ENCODE peak calls at places on chromosomes 6 and 20, in four cellular contexts. P is HepG2, Y is K562, H is GM12878. X is an unnamed sample.

GRCh38 chr6:72554203-72554564 is 67.7 kb upstream of the KCNQ5 start:
- DNase-seq in P (no peak), Y (no peak), H (no peak), X (no peak)

GRCh38 chr20:15854871-15855270 is 718.4 kb downstream of the KIF16B start:
- DNase-seq in P (no peak), Y (no peak), H (no peak), X (no peak)

GRCh38 chr6:151291145-151292055 is 51.6 kb downstream of the AKAP12 start:
- DNase-seq in P (no peak), Y (no peak), H (no peak), X (no peak)

GRCh38 chr20:34111057-34111711 is 859 bp downstream of the EIF2S2 start:
- DNase-seq in P (no peak), Y (no peak), H (no peak), X (no peak)

GRCh38 chr6:2244261-2245102 is 923 bp downstream of the GMDS start:
- DNase-seq in P (peak), Y (no peak), H (no peak), X (no peak)

GRCh38 chr6:80210618-80211017 is 104.1 kb downstream of the BCKDHB start:
- DNase-seq in P (no peak), Y (no peak), H (peak), X (peak)

GRCh38 chr6:104705095-104705707 is 154.5 kb downstream of the HACE1 start:
- DNase-seq in P (no peak), Y (no peak), H (no peak), X (no peak)

GRCh38 chr6:24455061-24455460 is 34.3 kb downstream of the GPLD1 start:
- DNase-seq in P (no peak), Y (no peak), H (no peak), X (no peak)

GRCh38 chr6:47581591-47581990 is 104.0 kb downstream of the CD2AP start:
- DNase-seq in P (no peak), Y (no peak), H (no peak), X (no peak)

GRCh38 chr6:131733376-131734016 is 22.7 kb upstream of the CTAGE9 start:
- DNase-seq in P (no peak), Y (no peak), H (no peak), X (no peak)
- TF ChIP-seq GABPA in P (no peak), Y (no peak), H (no peak), X (no peak)

DNA sequence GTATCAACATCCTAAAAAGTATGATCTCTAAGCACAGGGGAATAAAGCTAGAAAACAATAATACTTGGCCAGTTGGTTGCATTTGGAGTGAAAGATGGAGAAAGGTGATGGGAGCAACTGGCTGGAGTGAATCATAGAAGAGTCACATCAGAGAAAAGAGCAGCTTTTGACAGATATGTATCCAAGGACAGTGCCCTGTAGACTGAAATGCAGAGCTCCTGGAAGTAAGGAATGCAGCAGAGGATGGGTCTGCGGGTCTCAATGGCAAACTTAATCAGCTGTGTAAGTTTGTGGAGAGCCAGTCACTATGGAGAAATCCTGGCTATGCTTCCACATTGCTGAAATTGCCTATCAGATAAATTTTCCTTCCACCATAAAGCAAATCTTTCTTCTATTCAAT is 253.6 kb upstream of the PRND start:
- DNase-seq in P (no peak), Y (no peak), H (no peak), X (no peak)
- TF ChIP-seq CEBPB in P (no peak), Y (no peak), H (no peak), X (no peak)

GRCh38 chr6:166589334-166589731 is 2.9 kb upstream of the RAMACL start:
- DNase-seq in P (no peak), Y (no peak), H (peak), X (no peak)

GRCh38 chr6:166589786-166590574 is 3.5 kb upstream of the RAMACL start:
- DNase-seq in P (no peak), Y (no peak), H (no peak), X (no peak)

GRCh38 chr6:166591961-166592520 is 5.6 kb upstream of the RAMACL start:
- DNase-seq in P (no peak), Y (no peak), H (no peak), X (no peak)

GRCh38 chr6:166592818-166593217 is 6.3 kb upstream of the RAMACL start:
- DNase-seq in P (no peak), Y (no peak), H (no peak), X (no peak)

GRCh38 chr6:166591026-166591425 is 4.5 kb upstream of the RAMACL start:
- DNase-seq in P (no peak), Y (no peak), H (no peak), X (no peak)
- TF ChIP-seq GABPA in P (no peak), Y (no peak), H (no peak), X (no peak)

GRCh38 chr6:91664327-91664959 is 1077.6 kb upstream of the MAP3K7 start:
- DNase-seq in P (peak), Y (no peak), H (peak), X (no peak)
- TF ChIP-seq CEBPB in P (no peak), Y (no peak), H (no peak), X (no peak)

DNA sequence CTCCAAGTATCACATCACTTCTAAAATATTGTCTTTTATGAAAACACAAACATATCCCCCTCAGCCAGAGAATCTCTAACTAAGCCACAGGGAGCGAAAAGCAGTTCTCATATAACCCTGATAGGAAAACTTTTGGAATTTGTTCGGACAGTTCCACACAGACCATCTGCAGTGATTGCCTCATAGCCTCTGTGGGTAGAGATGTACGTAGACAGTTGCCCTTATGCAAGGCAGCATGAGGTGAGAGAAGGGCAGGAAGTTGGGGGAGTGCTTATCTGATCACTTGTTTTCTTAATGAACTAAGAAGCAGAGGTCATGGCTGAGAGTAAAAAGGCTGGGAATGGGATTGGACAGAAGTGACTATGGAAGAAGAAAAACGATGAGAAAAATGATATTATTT is 39.6 kb downstream of the SLC23A2 start:
- DNase-seq in P (peak), Y (no peak), H (no peak), X (no peak)
- TF ChIP-seq GABPA in P (no peak), Y (peak), H (no peak), X (no peak)

GRCh38 chr20:43974665-43975064 is 60.0 kb downstream of the TOX2 start:
- DNase-seq in P (no peak), Y (no peak), H (no peak), X (no peak)

GRCh38 chr20:43976577-43976976 is 61.9 kb downstream of the TOX2 start:
- DNase-seq in P (no peak), Y (no peak), H (no peak), X (no peak)

GRCh38 chr20:43973231-43973630 is 58.6 kb downstream of the TOX2 start:
- DNase-seq in P (no peak), Y (no peak), H (no peak), X (no peak)

GRCh38 chr20:43973671-43974450 is 59.2 kb downstream of the TOX2 start:
- DNase-seq in P (no peak), Y (no peak), H (no peak), X (no peak)

DNA sequence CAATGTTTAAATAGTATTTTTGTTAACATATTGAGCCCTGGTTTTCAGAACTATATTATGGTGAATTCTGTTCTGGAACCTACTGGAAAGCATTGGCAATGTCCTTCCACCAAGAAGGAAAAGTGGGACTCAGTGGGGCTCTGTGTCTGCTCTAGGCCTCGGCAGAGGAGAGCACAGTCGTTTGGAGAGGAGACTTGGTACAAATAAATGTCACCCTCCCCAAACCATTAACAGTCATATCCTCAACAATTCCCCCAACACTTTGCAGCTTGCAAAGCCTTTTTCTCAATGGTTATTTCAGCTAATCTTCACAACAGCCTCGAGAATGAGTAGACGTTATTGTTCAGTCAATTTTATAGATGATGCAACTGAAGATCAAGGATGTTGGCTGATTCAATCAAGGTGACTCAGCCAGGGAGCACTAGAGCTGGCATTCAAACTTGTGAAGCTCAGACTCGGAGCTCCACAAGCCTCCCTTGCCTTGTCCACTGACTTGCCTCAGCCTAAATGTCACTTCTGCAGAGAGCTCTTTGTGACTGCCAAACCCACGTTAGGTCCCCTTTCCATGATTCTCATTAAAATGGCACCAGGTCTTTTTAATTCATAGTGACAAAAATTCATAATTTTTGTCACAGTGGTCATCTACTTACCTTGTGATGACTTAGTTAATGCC is 60.6 kb downstream of the TOX2 start:
- DNase-seq in P (no peak), Y (no peak), H (no peak), X (no peak)
- TF ChIP-seq CEBPB in P (peak), Y (peak), H (no peak), X (no peak)

GRCh38 chr6:98724537-98724936 is 109.8 kb upstream of the POU3F2 start:
- DNase-seq in P (peak), Y (no peak), H (no peak), X (no peak)
- TF ChIP-seq GABPA in P (no peak), Y (no peak), H (no peak), X (no peak)

X was measured in H1.